ENCODE peak calls at places on chromosomes 2 and 18, in ten cellular contexts. C is osteocyte, M is stomach, N is ovary, S is choroid plexus epithelial cell, H is mesothelial cell of epicardium, B is pancreas, U is fibroblast of pulmonary artery, Y is neural progenitor cell, Z is GM12865. P is an unnamed sample.

GRCh38 chr2:95121150-95121494 is 486 bp downstream of the MRPS5 start:
- DNase-seq in H (no peak), N (no peak), B (no peak), Y (no peak), U (peak; percentile 37), M (no peak), S (peak; percentile 40), Z (no peak), C (no peak), P (no peak)

GRCh38 chr2:196481323-196481695 is 158.2 kb upstream of the CCDC150 start:
- DNase-seq in Z (peak; percentile 21), C (peak; percentile 85), Y (no peak), N (no peak), H (no peak), B (no peak), M (no peak), U (peak; percentile 50), S (peak; percentile 84), P (no peak)

GRCh38 chr2:213104089-213104902 is 47.1 kb downstream of the IKZF2 start:
- DNase-seq in B (no peak), Y (no peak), U (peak; percentile 52), H (no peak), C (no peak), S (peak; percentile 89), N (no peak), M (no peak), Z (no peak), P (no peak)

GRCh38 chr18:49747876-49748275 is 65.5 kb downstream of the ACAA2 start:
- DNase-seq in C (no peak), U (peak; percentile 73), B (no peak), H (no peak), Y (no peak), N (no peak), S (peak; percentile 25), Z (no peak), M (no peak), P (no peak)

GRCh38 chr2:240169486-240170353 is 29.3 kb upstream of the OTOS start:
- DNase-seq in C (no peak), N (no peak), H (no peak), S (no peak), Y (no peak), Z (no peak), M (no peak), U (no peak), B (no peak), P (no peak)

GRCh38 chr2:119225084-119225864 is 1.6 kb downstream of the STEAP3 start:
- DNase-seq in M (peak; percentile 75), H (no peak), B (no peak), Y (no peak), Z (peak; percentile 31), N (no peak), S (no peak), U (no peak), C (no peak), P (no peak)

GRCh38 chr2:74440005-74440377 is 1.7 kb downstream of the RTKN start:
- DNase-seq in C (no peak), Y (peak; percentile 69), B (no peak), M (no peak), Z (no peak), N (peak; percentile 35), U (peak; percentile 67), S (peak; percentile 46), H (no peak), P (no peak)

GRCh38 chr2:63992061-63992685 is 27.1 kb downstream of the VPS54 start:
- DNase-seq in U (no peak), H (no peak), M (no peak), S (no peak), B (no peak), N (no peak), Z (no peak), Y (peak; percentile 29), C (no peak), P (no peak)

GRCh38 chr2:55916473-55917049 is 7.0 kb downstream of the EFEMP1 start:
- DNase-seq in C (no peak), H (no peak), S (peak; percentile 60), N (no peak), B (no peak), M (no peak), Z (no peak), U (no peak), Y (no peak), P (no peak)

GRCh38 chr2:190840572-190841172 is 39.9 kb upstream of the GLS start:
- DNase-seq in H (no peak), N (no peak), B (no peak), S (no peak), Y (no peak), M (no peak), Z (no peak), C (no peak), U (no peak), P (no peak)

GRCh38 chr18:32717151-32717550 is 55.7 kb downstream of the KLHL14 start:
- DNase-seq in C (no peak), Z (no peak), S (no peak), M (no peak), B (no peak), H (no peak), U (no peak), Y (no peak), N (no peak), P (no peak)

GRCh38 chr2:238104521-238105311 is 4.6 kb downstream of the ESPNL start:
- DNase-seq in C (peak; percentile 80), Z (no peak), B (peak; percentile 68), N (no peak), Y (no peak), M (no peak), S (no peak), U (no peak), H (no peak), P (no peak)
- TF ChIP-seq CTCF in C (no peak), Z (no peak), B (no peak), N (no peak), Y (no peak), M (no peak), S (no peak), U (no peak), H (no peak), P (no peak)

GRCh38 chr2:231671617-231672350 is 36.5 kb upstream of the PTMA start:
- DNase-seq in Z (peak; percentile 94), Y (peak; percentile 34), H (no peak), C (peak; percentile 84), M (peak; percentile 67), S (no peak), U (no peak), B (peak; percentile 48), N (no peak), P (no peak)

GRCh38 chr2:231674587-231675334 is 33.6 kb upstream of the PTMA start:
- DNase-seq in S (peak; percentile 61), N (peak; percentile 75), Z (peak; percentile 89), B (peak; percentile 86), U (peak; percentile 54), H (no peak), Y (peak; percentile 90), M (peak; percentile 68), C (peak; percentile 89), P (no peak)

GRCh38 chr2:231670892-231671616 is 37.3 kb upstream of the PTMA start:
- DNase-seq in B (peak; percentile 67), U (peak; percentile 35), H (no peak), M (peak; percentile 42), S (no peak), Z (peak; percentile 49), C (no peak), N (no peak), Y (peak; percentile 65), P (no peak)

GRCh38 chr2:231673348-231673770 is 35.0 kb upstream of the PTMA start:
- DNase-seq in U (peak; percentile 43), N (peak; percentile 69), B (peak; percentile 49), M (peak; percentile 82), Y (peak; percentile 78), Z (peak; percentile 29), H (no peak), C (peak; percentile 75), S (peak; percentile 73), P (no peak)

GRCh38 chr2:231672617-231673347 is 35.5 kb upstream of the PTMA start:
- DNase-seq in Z (peak; percentile 92), B (peak; percentile 66), S (peak; percentile 82), M (peak; percentile 72), U (peak; percentile 53), N (no peak), Y (peak; percentile 73), H (no peak), C (peak; percentile 77), P (no peak)
- TF ChIP-seq CTCF in Z (peak; percentile 54), B (no peak), S (peak; percentile 65), M (no peak), U (peak; percentile 41), N (no peak), Y (peak; percentile 50), H (no peak), C (peak; percentile 26), P (peak; percentile 1)

GRCh38 chr2:46557788-46558187 is 78.4 kb downstream of the TMEM247 start:
- DNase-seq in Y (no peak), M (no peak), B (no peak), N (no peak), H (no peak), S (no peak), C (no peak), U (no peak), Z (peak; percentile 51), P (no peak)

GRCh38 chr2:46552528-46552927 is 73.2 kb downstream of the TMEM247 start:
- DNase-seq in S (no peak), N (no peak), C (no peak), H (no peak), M (no peak), Y (no peak), Z (no peak), B (no peak), U (no peak), P (no peak)

GRCh38 chr2:46555646-46556205 is 76.4 kb downstream of the TMEM247 start:
- DNase-seq in H (no peak), M (no peak), B (no peak), S (no peak), N (no peak), U (no peak), C (no peak), Z (no peak), Y (no peak), P (no peak)

GRCh38 chr2:46554381-46554780 is 75.0 kb downstream of the TMEM247 start:
- DNase-seq in U (no peak), H (no peak), Y (no peak), Z (no peak), C (no peak), M (no peak), S (no peak), N (no peak), B (no peak), P (no peak)

GRCh38 chr2:46555011-46555410 is 75.6 kb downstream of the TMEM247 start:
- DNase-seq in C (no peak), B (no peak), U (no peak), N (no peak), Z (no peak), Y (peak; percentile 51), S (no peak), H (no peak), M (no peak), P (no peak)
- TF ChIP-seq CTCF in C (no peak), B (no peak), U (peak; percentile 30), N (no peak), Z (peak; percentile 65), Y (peak; percentile 69), S (peak; percentile 45), H (peak; percentile 45), M (no peak), P (no peak)

DNA sequence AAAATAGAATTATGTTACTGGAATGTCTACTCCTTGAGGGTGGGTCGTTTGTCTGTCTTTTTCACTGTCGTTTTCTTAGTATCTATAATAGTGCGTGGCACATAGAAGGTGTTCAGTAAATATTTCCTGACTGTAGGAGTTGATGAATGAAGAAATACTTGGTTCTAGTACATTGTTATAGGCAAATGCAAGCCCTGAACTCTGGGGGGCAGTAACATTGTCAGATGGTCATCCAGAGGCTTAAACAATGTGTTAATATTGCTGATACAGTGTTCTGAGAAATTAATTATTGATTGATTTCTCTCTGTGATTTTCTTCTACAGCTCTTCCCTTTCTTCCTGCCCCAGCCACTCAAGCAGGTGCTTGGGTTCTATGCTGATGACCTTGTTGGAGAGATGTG is 24.4 kb upstream of the THOC1 start:
- DNase-seq in U (peak; percentile 21), M (no peak), B (no peak), S (peak; percentile 48), C (no peak), H (no peak), N (no peak), Y (no peak), Z (no peak), P (no peak)
- TF ChIP-seq CTCF in U (peak; percentile 44), M (no peak), B (no peak), S (peak; percentile 58), C (peak; percentile 30), H (no peak), N (no peak), Y (no peak), Z (no peak), P (peak; percentile 6)

P was measured in D721Med.